ENCODE peak calls at places on chromosomes 4 and X, in six cellular contexts. One of them, this sample, is unnamed.

GRCh38 chr4:51906167-51906647 is 63.3 kb downstream of the DCUN1D4 start:
- DNase-seq in fibroblast of mammary gland: peak
- DNase-seq in BJ: no peak
- DNase-seq in lower leg skin: no peak
- DNase-seq in dorsolateral prefrontal cortex: no peak
- DNase-seq in natural killer cell: no peak
- DNase-seq in this sample: peak

GRCh38 chrX:129980043-129980442 is 2.4 kb upstream of the BCORL1 start:
- DNase-seq in lower leg skin: no peak
- DNase-seq in dorsolateral prefrontal cortex: no peak
- DNase-seq in fibroblast of mammary gland: no peak
- DNase-seq in BJ: no peak
- DNase-seq in natural killer cell: no peak
- DNase-seq in this sample: no peak

GRCh38 chr4:99052902-99053301 is 35.7 kb downstream of the ADH5 start:
- DNase-seq in lower leg skin: no peak
- DNase-seq in natural killer cell: no peak
- DNase-seq in fibroblast of mammary gland: peak
- DNase-seq in BJ: no peak
- DNase-seq in dorsolateral prefrontal cortex: no peak
- DNase-seq in this sample: no peak

GRCh38 chr4:172826346-172826745 is 342.3 kb upstream of the GALNT7 start:
- DNase-seq in dorsolateral prefrontal cortex: no peak
- DNase-seq in BJ: no peak
- DNase-seq in lower leg skin: no peak
- DNase-seq in natural killer cell: no peak
- DNase-seq in fibroblast of mammary gland: no peak
- DNase-seq in this sample: no peak

GRCh38 chr4:81375745-81376144 is 96.0 kb downstream of the RASGEF1B start:
- DNase-seq in natural killer cell: no peak
- DNase-seq in BJ: no peak
- DNase-seq in dorsolateral prefrontal cortex: no peak
- DNase-seq in lower leg skin: no peak
- DNase-seq in fibroblast of mammary gland: no peak
- DNase-seq in this sample: no peak

GRCh38 chr4:185384061-185384460 is 11.7 kb downstream of the LRP2BP start:
- DNase-seq in natural killer cell: no peak
- DNase-seq in lower leg skin: no peak
- DNase-seq in dorsolateral prefrontal cortex: no peak
- DNase-seq in fibroblast of mammary gland: no peak
- DNase-seq in BJ: no peak
- DNase-seq in this sample: no peak

GRCh38 chrX:138710866-138711331 is 618 bp downstream of the FGF13 start:
- DNase-seq in dorsolateral prefrontal cortex: no peak
- DNase-seq in lower leg skin: no peak
- DNase-seq in BJ: no peak
- DNase-seq in fibroblast of mammary gland: no peak
- DNase-seq in natural killer cell: no peak
- DNase-seq in this sample: no peak

GRCh38 chr4:105135746-105136145 is 10.9 kb upstream of the TET2 start:
- DNase-seq in natural killer cell: no peak
- DNase-seq in lower leg skin: no peak
- DNase-seq in fibroblast of mammary gland: no peak
- DNase-seq in dorsolateral prefrontal cortex: no peak
- DNase-seq in BJ: no peak
- DNase-seq in this sample: no peak

GRCh38 chr4:105712766-105713165 is 4.2 kb downstream of the GSTCD start:
- DNase-seq in lower leg skin: no peak
- DNase-seq in dorsolateral prefrontal cortex: no peak
- DNase-seq in natural killer cell: no peak
- DNase-seq in BJ: no peak
- DNase-seq in fibroblast of mammary gland: peak
- DNase-seq in this sample: no peak

GRCh38 chrX:48487362-48487785 is 11.4 kb downstream of the FTSJ1 start:
- DNase-seq in fibroblast of mammary gland: peak
- DNase-seq in dorsolateral prefrontal cortex: no peak
- DNase-seq in BJ: peak
- DNase-seq in natural killer cell: peak
- DNase-seq in lower leg skin: no peak
- DNase-seq in this sample: no peak

GRCh38 chr4:128306992-128307581 is 19.5 kb upstream of the PGRMC2 start:
- DNase-seq in BJ: no peak
- DNase-seq in natural killer cell: no peak
- DNase-seq in dorsolateral prefrontal cortex: no peak
- DNase-seq in lower leg skin: no peak
- DNase-seq in fibroblast of mammary gland: no peak
- DNase-seq in this sample: no peak

GRCh38 chrX:110258552-110258951 is 59.3 kb downstream of the AMMECR1 start:
- DNase-seq in BJ: no peak
- DNase-seq in fibroblast of mammary gland: peak
- DNase-seq in dorsolateral prefrontal cortex: no peak
- DNase-seq in lower leg skin: no peak
- DNase-seq in natural killer cell: no peak
- DNase-seq in this sample: no peak

GRCh38 chr4:184019084-184019483 is 114.0 kb downstream of the STOX2 start:
- DNase-seq in fibroblast of mammary gland: no peak
- DNase-seq in dorsolateral prefrontal cortex: no peak
- DNase-seq in natural killer cell: no peak
- DNase-seq in BJ: no peak
- DNase-seq in lower leg skin: no peak
- DNase-seq in this sample: no peak

GRCh38 chr4:116180056-116180690 is 905.2 kb downstream of the TRAM1L1 start:
- DNase-seq in natural killer cell: no peak
- DNase-seq in fibroblast of mammary gland: peak
- DNase-seq in dorsolateral prefrontal cortex: no peak
- DNase-seq in lower leg skin: no peak
- DNase-seq in BJ: no peak
- DNase-seq in this sample: no peak

GRCh38 chr4:22070256-22070655 is 121.7 kb upstream of the KCNIP4 start:
- DNase-seq in fibroblast of mammary gland: no peak
- DNase-seq in dorsolateral prefrontal cortex: no peak
- DNase-seq in natural killer cell: no peak
- DNase-seq in BJ: no peak
- DNase-seq in lower leg skin: no peak
- DNase-seq in this sample: no peak

DNA sequence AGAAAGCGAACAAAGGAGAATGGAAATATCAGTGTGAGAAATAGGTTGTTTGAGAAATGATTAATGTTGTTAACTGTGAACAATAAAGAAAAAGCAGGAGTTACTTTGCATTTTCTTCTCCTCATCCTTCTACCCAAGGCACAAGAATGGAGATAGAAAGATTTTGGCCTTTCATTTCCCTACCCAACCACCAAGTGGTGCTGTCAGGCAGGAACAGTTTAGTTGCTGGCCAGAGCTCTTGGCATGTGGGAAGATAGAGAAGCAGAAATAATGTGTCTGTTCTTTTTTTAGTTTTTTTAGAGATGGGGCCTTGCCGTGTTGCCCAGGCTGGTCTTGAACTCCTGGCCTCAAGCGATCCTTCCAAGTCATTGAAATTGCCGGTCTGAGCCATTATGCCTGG is 12.8 kb downstream of the HOPX start:
- DNase-seq in fibroblast of mammary gland: peak
- DNase-seq in natural killer cell: no peak
- DNase-seq in lower leg skin: no peak
- DNase-seq in dorsolateral prefrontal cortex: no peak
- DNase-seq in BJ: no peak
- DNase-seq in this sample: no peak
- TF ChIP-seq CTCF in fibroblast of mammary gland: peak
- TF ChIP-seq CTCF in natural killer cell: no peak
- TF ChIP-seq CTCF in lower leg skin: no peak
- TF ChIP-seq CTCF in dorsolateral prefrontal cortex: no peak
- TF ChIP-seq CTCF in BJ: peak
- TF ChIP-seq CTCF in this sample: no peak

GRCh38 chr4:96395747-96396146 is 555.9 kb downstream of the PDHA2 start:
- DNase-seq in dorsolateral prefrontal cortex: no peak
- DNase-seq in natural killer cell: no peak
- DNase-seq in BJ: no peak
- DNase-seq in lower leg skin: no peak
- DNase-seq in fibroblast of mammary gland: no peak
- DNase-seq in this sample: no peak
- TF ChIP-seq CTCF in dorsolateral prefrontal cortex: no peak
- TF ChIP-seq CTCF in natural killer cell: no peak
- TF ChIP-seq CTCF in BJ: no peak
- TF ChIP-seq CTCF in lower leg skin: no peak
- TF ChIP-seq CTCF in fibroblast of mammary gland: no peak
- TF ChIP-seq CTCF in this sample: no peak

GRCh38 chrX:40831750-40832149 is 96.4 kb upstream of the MED14 start:
- DNase-seq in dorsolateral prefrontal cortex: no peak
- DNase-seq in natural killer cell: no peak
- DNase-seq in BJ: no peak
- DNase-seq in lower leg skin: no peak
- DNase-seq in fibroblast of mammary gland: no peak
- DNase-seq in this sample: no peak
- TF ChIP-seq CTCF in dorsolateral prefrontal cortex: no peak
- TF ChIP-seq CTCF in natural killer cell: no peak
- TF ChIP-seq CTCF in BJ: no peak
- TF ChIP-seq CTCF in lower leg skin: no peak
- TF ChIP-seq CTCF in fibroblast of mammary gland: no peak
- TF ChIP-seq CTCF in this sample: no peak

GRCh38 chrX:16826207-16826606 is 39.9 kb downstream of the TXLNG start:
- DNase-seq in dorsolateral prefrontal cortex: no peak
- DNase-seq in lower leg skin: no peak
- DNase-seq in BJ: no peak
- DNase-seq in natural killer cell: no peak
- DNase-seq in fibroblast of mammary gland: peak
- DNase-seq in this sample: no peak
- TF ChIP-seq CTCF in dorsolateral prefrontal cortex: peak
- TF ChIP-seq CTCF in lower leg skin: no peak
- TF ChIP-seq CTCF in BJ: peak
- TF ChIP-seq CTCF in natural killer cell: peak
- TF ChIP-seq CTCF in fibroblast of mammary gland: peak
- TF ChIP-seq CTCF in this sample: no peak

DNA sequence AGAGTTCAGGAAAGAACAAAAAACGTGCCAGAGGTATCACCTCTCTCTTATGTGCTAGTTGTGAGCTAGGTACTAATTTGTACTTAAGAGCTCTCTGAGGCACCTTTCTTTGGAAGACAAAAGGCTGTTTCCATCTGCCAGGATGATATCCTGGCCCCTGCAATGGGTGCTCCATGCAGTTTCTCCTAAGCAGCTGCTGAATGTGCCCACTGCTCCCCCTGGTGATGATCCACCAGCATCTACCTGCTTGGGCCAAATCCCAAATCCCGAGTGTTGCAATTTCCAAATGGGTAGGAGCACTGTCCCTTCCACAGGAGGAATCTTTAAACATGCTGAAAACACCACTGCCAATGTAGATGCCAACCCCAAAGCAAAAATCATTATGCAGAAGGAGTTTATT is 69.4 kb upstream of the C4orf50 start:
- DNase-seq in fibroblast of mammary gland: peak
- DNase-seq in BJ: no peak
- DNase-seq in dorsolateral prefrontal cortex: peak
- DNase-seq in natural killer cell: no peak
- DNase-seq in lower leg skin: no peak
- DNase-seq in this sample: no peak
- TF ChIP-seq CTCF in fibroblast of mammary gland: peak
- TF ChIP-seq CTCF in BJ: peak
- TF ChIP-seq CTCF in dorsolateral prefrontal cortex: peak
- TF ChIP-seq CTCF in natural killer cell: no peak
- TF ChIP-seq CTCF in lower leg skin: no peak
- TF ChIP-seq CTCF in this sample: no peak